ENCODE peak calls at places on chromosomes 4 and X, in eight cellular contexts. V, K, F, M, U, H, L and Y are unnamed samples.

GRCh38 chr4:83569967-83570366 is 34.1 kb downstream of the GPAT3 start:
- DNase-seq in V (no peak), K (no peak), F (no peak), M (no peak), U (no peak), H (no peak), L (no peak), Y (no peak)

GRCh38 chrX:144494069-144494468 is 610.2 kb downstream of the UBE2NL start:
- DNase-seq in V (no peak), K (no peak), F (no peak), M (no peak), U (no peak), H (no peak), L (no peak), Y (no peak)

GRCh38 chrX:97524340-97524739 is 640.6 kb downstream of the RPA4 start:
- DNase-seq in V (no peak), K (no peak), F (no peak), M (no peak), U (no peak), H (no peak), L (no peak), Y (no peak)

GRCh38 chr4:141702472-141703182 is 66.2 kb downstream of the IL15 start:
- DNase-seq in V (no peak), K (no peak), F (no peak), M (peak; percentile 44), U (no peak), H (no peak), L (no peak), Y (no peak)

GRCh38 chrX:71908387-71908786 is 2.3 kb upstream of the NHSL2 start:
- DNase-seq in V (no peak), K (no peak), F (no peak), M (no peak), U (no peak), H (no peak), L (no peak), Y (no peak)

GRCh38 chrX:105191878-105192277 is 28.6 kb downstream of the TEX13A start:
- DNase-seq in V (no peak), K (no peak), F (no peak), M (peak; percentile 35), U (no peak), H (no peak), L (no peak), Y (peak; percentile 25)

GRCh38 chr4:48913346-48913745 is 6.8 kb upstream of the OCIAD2 start:
- DNase-seq in V (peak; percentile 65), K (no peak), F (peak; percentile 74), M (no peak), U (peak; percentile 52), H (no peak), L (no peak), Y (no peak)

GRCh38 chr4:75781328-75781727 is 57.0 kb downstream of the USO1 start:
- DNase-seq in V (no peak), K (no peak), F (no peak), M (no peak), U (no peak), H (no peak), L (no peak), Y (no peak)

GRCh38 chr4:174553828-174554227 is 31.5 kb upstream of the HPGD start:
- DNase-seq in V (no peak), K (no peak), F (peak; percentile 54), M (no peak), U (no peak), H (no peak), L (no peak), Y (no peak)

GRCh38 chr4:113825272-113825671 is 63.7 kb upstream of the CAMK2D start:
- DNase-seq in V (no peak), K (no peak), F (no peak), M (no peak), U (no peak), H (no peak), L (no peak), Y (no peak)

GRCh38 chr4:140790765-140791164 is 34.6 kb upstream of the TBC1D9 start:
- DNase-seq in V (no peak), K (no peak), F (no peak), M (no peak), U (peak; percentile 45), H (no peak), L (no peak), Y (no peak)